ENCODE peak calls at places on chromosomes 5 and 9, in seven cellular contexts. G is body of pancreas; U is foreskin fibroblast; C is AG04450; M is CD4-positive, alpha-beta T cell; X is CD8-positive, alpha-beta T cell; K is kidney epithelial cell. R is an unnamed sample.

GRCh38 chr5:37478086-37478485 is 99.0 kb downstream of the WDR70 start:
- DNase-seq in G (no peak), U (no peak), K (no peak), M (no peak), X (no peak), C (no peak), R (no peak)

GRCh38 chr5:100252944-100253343 is 282.2 kb upstream of the FAM174A start:
- DNase-seq in G (no peak), K (no peak), X (no peak), C (no peak), M (no peak), U (no peak), R (no peak)

GRCh38 chr5:61200582-61201155 is 38.4 kb upstream of the SMIM15 start:
- DNase-seq in M (no peak), U (no peak), K (no peak), X (no peak), C (no peak), G (no peak), R (no peak)

GRCh38 chr5:37103302-37103701 is 145.9 kb downstream of the CPLANE1 start:
- DNase-seq in K (no peak), X (no peak), C (no peak), U (no peak), M (no peak), G (no peak), R (no peak)

GRCh38 chr9:19116391-19116790 is 10.9 kb downstream of the PLIN2 start:
- DNase-seq in G (no peak), X (no peak), M (no peak), C (no peak), K (no peak), U (peak; percentile 77), R (no peak)

GRCh38 chr5:132086277-132086794 is 12.7 kb downstream of the CSF2 start:
- DNase-seq in X (no peak), U (peak; percentile 95), M (no peak), C (peak; percentile 83), G (peak; percentile 38), K (peak; percentile 89), R (peak; percentile 93)

GRCh38 chr5:131204964-131205363 is 34.2 kb downstream of the LYRM7 start:
- DNase-seq in M (no peak), U (no peak), G (no peak), C (no peak), X (no peak), K (no peak), R (no peak)

GRCh38 chr9:109329274-109330258 is 8.7 kb upstream of the EPB41L4B start:
- DNase-seq in U (peak; percentile 61), X (no peak), G (peak; percentile 93), C (no peak), K (no peak), M (no peak), R (no peak)

GRCh38 chr5:172766287-172767104 is 4.5 kb downstream of the DUSP1 start:
- DNase-seq in X (peak; percentile 40), K (no peak), C (no peak), G (peak; percentile 83), U (peak; percentile 89), M (no peak), R (no peak)

GRCh38 chr9:95756101-95756500 is 119.4 kb upstream of the ERCC6L2 start:
- DNase-seq in U (no peak), M (no peak), K (no peak), C (no peak), X (no peak), G (no peak), R (no peak)

GRCh38 chr9:107137495-107138202 is 145.4 kb upstream of the RAD23B start:
- DNase-seq in G (no peak), X (no peak), C (no peak), U (peak; percentile 65), K (no peak), M (no peak), R (peak; percentile 25)

GRCh38 chr5:80481019-80481893 is 6.6 kb upstream of the FAM151B start:
- DNase-seq in K (no peak), G (peak; percentile 57), M (no peak), U (peak; percentile 78), C (no peak), X (no peak), R (peak; percentile 56)

GRCh38 chr5:135243194-135244191 is 155.5 kb downstream of the MACROH2A1 start:
- DNase-seq in X (no peak), M (no peak), C (no peak), G (peak; percentile 15), K (no peak), U (peak; percentile 36), R (no peak)

GRCh38 chr5:158302029-158302428 is 443.1 kb upstream of the CLINT1 start:
- DNase-seq in K (no peak), U (no peak), G (no peak), X (no peak), M (no peak), C (no peak), R (no peak)

GRCh38 chr5:4653475-4653874 is 486.7 kb upstream of the ADAMTS16 start:
- DNase-seq in C (no peak), G (no peak), M (no peak), K (no peak), U (no peak), X (no peak), R (no peak)

GRCh38 chr9:13688223-13688989 is 408.9 kb upstream of the MPDZ start:
- DNase-seq in X (no peak), K (no peak), U (peak; percentile 5), M (no peak), G (no peak), C (no peak), R (no peak)

GRCh38 chr9:23926378-23926777 is 100.3 kb upstream of the ELAVL2 start:
- DNase-seq in U (no peak), C (no peak), G (no peak), X (no peak), K (no peak), M (no peak), R (no peak)

GRCh38 chr5:93415819-93416218 is 165.2 kb downstream of the NR2F1-AS1 start:
- DNase-seq in G (no peak), X (no peak), C (no peak), M (no peak), K (no peak), U (no peak), R (no peak)

GRCh38 chr5:80714570-80715298 is 60.0 kb upstream of the DHFR start:
- DNase-seq in U (no peak), C (no peak), X (no peak), M (no peak), K (no peak), G (no peak), R (no peak)

GRCh38 chr9:131500377-131500776 is 2.3 kb upstream of the POMT1 start:
- DNase-seq in X (peak; percentile 73), U (no peak), G (no peak), M (peak; percentile 42), K (no peak), C (no peak), R (no peak)

GRCh38 chr5:72510610-72511121 is 3.5 kb upstream of the ZNF366 start:
- DNase-seq in X (no peak), G (no peak), K (no peak), M (no peak), U (peak; percentile 58), C (peak; percentile 47), R (no peak)

GRCh38 chr5:180470966-180471582 is 23.1 kb upstream of the CNOT6 start:
- DNase-seq in X (peak; percentile 66), M (peak; percentile 37), U (peak; percentile 81), K (peak; percentile 9), C (peak; percentile 45), G (peak; percentile 60), R (no peak)

DNA sequence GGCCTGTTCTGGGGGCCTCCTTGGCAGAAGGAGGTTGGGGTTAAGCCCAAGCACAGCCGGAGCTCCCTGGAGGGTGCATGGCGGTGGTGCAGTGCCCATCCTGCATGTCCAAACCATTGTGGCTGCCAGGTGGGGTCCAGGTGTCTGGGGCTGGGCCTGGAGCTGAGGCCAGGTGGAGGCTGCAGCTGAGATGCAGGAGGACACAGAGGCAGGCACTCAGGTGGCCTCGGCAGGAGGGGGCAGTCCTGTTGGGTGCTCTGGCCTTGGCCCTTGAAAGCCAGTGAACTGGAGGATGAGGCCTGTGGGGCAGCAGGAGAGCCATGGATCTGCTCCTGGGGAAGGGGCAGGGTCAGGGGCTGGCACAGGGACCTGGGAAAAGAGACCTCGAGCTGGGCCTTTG is 195.3 kb downstream of the OLFM1 start:
- DNase-seq in K (no peak), C (no peak), M (no peak), G (no peak), X (no peak), U (no peak), R (no peak)
- TF ChIP-seq CTCF in K (no peak), C (no peak), M (no peak), G (no peak), X (no peak), U (no peak), R (no peak)

GRCh38 chr9:91004484-91004883 is 202.9 kb downstream of the SYK start:
- DNase-seq in C (no peak), M (no peak), U (peak; percentile 17), X (no peak), K (no peak), G (no peak), R (no peak)
- TF ChIP-seq CTCF in C (peak; percentile 29), M (no peak), U (no peak), X (no peak), K (no peak), G (no peak), R (peak; percentile 6)

GRCh38 chr5:35920890-35921289 is 17.5 kb downstream of the CAPSL start:
- DNase-seq in G (no peak), X (no peak), K (no peak), M (no peak), U (no peak), C (no peak), R (no peak)
- TF ChIP-seq CTCF in G (no peak), X (no peak), K (no peak), M (no peak), U (no peak), C (no peak), R (no peak)

DNA sequence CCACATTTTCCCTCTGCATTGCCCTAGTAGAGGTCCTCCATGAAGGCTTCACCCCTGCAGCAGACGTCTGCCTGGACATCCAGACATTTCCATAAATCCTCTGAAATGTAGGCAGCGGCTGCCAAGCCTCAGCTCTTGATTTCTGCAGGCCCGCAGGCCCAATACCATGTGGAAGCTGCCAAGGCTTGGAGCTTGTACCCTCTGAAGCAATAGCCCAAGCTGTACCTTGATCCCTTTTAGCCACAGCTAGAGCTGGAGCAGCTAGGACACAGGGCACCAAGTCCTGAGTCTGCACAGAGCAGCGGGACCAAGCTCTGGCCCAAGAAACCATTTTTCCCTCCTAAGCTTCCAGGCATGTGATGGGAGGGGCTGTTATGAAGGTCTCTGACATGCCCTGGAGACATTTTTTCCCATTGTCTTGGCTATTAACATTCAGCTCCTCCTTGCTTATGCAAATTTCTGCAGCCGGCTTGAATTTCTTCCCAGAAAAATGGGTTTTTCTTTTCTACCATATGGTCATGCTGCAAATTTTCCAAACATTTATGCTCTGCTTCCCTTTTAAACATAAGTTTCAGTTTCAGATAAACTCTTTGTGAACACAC is 14.4 kb upstream of the ZFR start:
- DNase-seq in G (no peak), C (no peak), X (no peak), K (no peak), M (no peak), U (peak; percentile 12), R (no peak)
- TF ChIP-seq CTCF in G (no peak), C (no peak), X (no peak), K (no peak), M (no peak), U (no peak), R (no peak)

GRCh38 chr9:120875954-120876841 is 790 bp downstream of the PHF19 start:
- DNase-seq in G (peak; percentile 69), M (peak; percentile 62), X (peak; percentile 85), K (peak; percentile 59), C (no peak), U (peak; percentile 97), R (peak; percentile 52)
- TF ChIP-seq CTCF in G (no peak), M (no peak), X (no peak), K (peak; percentile 14), C (peak; percentile 13), U (peak; percentile 6), R (peak; percentile 11)

GRCh38 chr5:143322931-143323330 is 80.6 kb downstream of the NR3C1 start:
- DNase-seq in G (no peak), K (no peak), M (no peak), X (no peak), C (no peak), U (peak; percentile 38), R (no peak)
- TF ChIP-seq CTCF in G (no peak), K (no peak), M (no peak), X (no peak), C (no peak), U (no peak), R (no peak)

R was measured in HFF-Myc.